ENCODE peak calls at places on chromosomes 6 and 20, in nine cellular contexts. U is PC-3, S is right atrium auricular region, G is AG10803, N is adrenal gland, L is endothelial cell, V is neural progenitor cell, A is cardiac muscle cell, J is neural crest cell. X is an unnamed sample.

GRCh38 chr20:58715709-58716475 is 23.3 kb downstream of the NPEPL1 start:
- DNase-seq in U (no peak), S (peak; percentile 48), G (no peak), N (peak; percentile 13), L (no peak), V (no peak), A (no peak), J (no peak), X (no peak)

GRCh38 chr6:147852772-147853171 is 344.3 kb downstream of the SAMD5 start:
- DNase-seq in U (peak; percentile 16), S (no peak), G (no peak), N (no peak), L (no peak), V (no peak), A (no peak), J (no peak), X (no peak)

GRCh38 chr6:99130897-99131873 is 183.4 kb upstream of the FBXL4 start:
- DNase-seq in U (no peak), S (no peak), G (no peak), N (no peak), L (no peak), V (peak; percentile 36), A (peak; percentile 13), J (no peak), X (no peak)

GRCh38 chr20:51656726-51657260 is 111.4 kb downstream of the ATP9A start:
- DNase-seq in U (no peak), S (no peak), G (no peak), N (no peak), L (no peak), V (no peak), A (no peak), J (no peak), X (no peak)

GRCh38 chr6:45436544-45437440 is 59.1 kb upstream of the SUPT3H start:
- DNase-seq in U (peak; percentile 65), S (no peak), G (peak; percentile 67), N (no peak), L (no peak), V (no peak), A (no peak), J (no peak), X (no peak)

GRCh38 chr6:161584051-161584450 is 310.2 kb upstream of the AGPAT4 start:
- DNase-seq in U (peak; percentile 29), S (no peak), G (no peak), N (no peak), L (no peak), V (no peak), A (no peak), J (no peak), X (no peak)

GRCh38 chr6:144158133-144158532 is 7.8 kb downstream of the STX11 start:
- DNase-seq in U (peak; percentile 67), S (peak; percentile 76), G (peak; percentile 98), N (peak; percentile 54), L (no peak), V (no peak), A (peak; percentile 76), J (no peak), X (no peak)

GRCh38 chr6:147559016-147559415 is 50.5 kb downstream of the SAMD5 start:
- DNase-seq in U (no peak), S (no peak), G (no peak), N (no peak), L (no peak), V (no peak), A (no peak), J (no peak), X (no peak)

GRCh38 chr6:100730001-100730400 is 151.1 kb downstream of the ASCC3 start:
- DNase-seq in U (no peak), S (no peak), G (no peak), N (no peak), L (no peak), V (no peak), A (no peak), J (no peak), X (no peak)

GRCh38 chr6:143451531-143451930 is 926 bp downstream of the PEX3 start:
- DNase-seq in U (no peak), S (no peak), G (peak; percentile 35), N (no peak), L (no peak), V (no peak), A (no peak), J (no peak), X (no peak)

GRCh38 chr6:56222509-56222908 is 24.9 kb downstream of the COL21A1 start:
- DNase-seq in U (peak; percentile 55), S (no peak), G (peak; percentile 84), N (no peak), L (no peak), V (no peak), A (no peak), J (no peak), X (no peak)

GRCh38 chr6:52517502-52518278 is 59.2 kb downstream of the TRAM2 start:
- DNase-seq in U (peak; percentile 92), S (peak; percentile 92), G (peak; percentile 94), N (peak; percentile 86), L (peak; percentile 17), V (peak; percentile 49), A (no peak), J (no peak), X (no peak)

GRCh38 chr20:13563854-13564253 is 74.9 kb downstream of the TASP1 start:
- DNase-seq in U (no peak), S (no peak), G (no peak), N (no peak), L (no peak), V (no peak), A (no peak), J (no peak), X (no peak)

GRCh38 chr6:219019-219570 is 73.2 kb upstream of the DUSP22 start:
- DNase-seq in U (no peak), S (no peak), G (no peak), N (no peak), L (no peak), V (peak; percentile 1), A (no peak), J (no peak), X (no peak)

GRCh38 chr20:33658929-33659328 is 3.2 kb upstream of the C20orf144 start:
- DNase-seq in U (no peak), S (no peak), G (no peak), N (no peak), L (no peak), V (no peak), A (no peak), J (no peak), X (no peak)

GRCh38 chr6:44156494-44157151 is 2.0 kb upstream of the CAPN11 start:
- DNase-seq in U (no peak), S (no peak), G (no peak), N (no peak), L (no peak), V (no peak), A (no peak), J (no peak), X (peak; percentile 50)

GRCh38 chr6:149236584-149236983 is 80.9 kb upstream of the TAB2 start:
- DNase-seq in U (no peak), S (no peak), G (no peak), N (no peak), L (no peak), V (no peak), A (no peak), J (no peak), X (no peak)

DNA sequence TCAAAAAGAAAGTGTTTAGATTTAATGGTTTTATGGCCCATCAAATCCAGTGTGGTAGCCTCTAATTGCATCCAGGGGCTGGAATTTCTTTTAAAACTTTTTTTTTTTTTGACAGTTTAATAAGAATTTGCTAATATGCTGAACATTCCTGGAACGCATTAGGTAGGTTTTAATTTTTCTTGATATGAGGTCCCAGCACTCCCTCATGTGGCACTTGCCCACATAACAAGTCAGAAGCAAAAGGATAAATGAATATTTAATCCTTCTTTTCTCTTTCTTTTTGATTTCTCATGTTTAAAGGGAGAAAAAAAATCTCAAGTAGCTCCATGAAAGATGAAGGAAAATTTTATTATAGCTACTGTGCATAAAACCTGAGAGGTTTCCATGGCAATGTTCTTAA is 13.5 kb downstream of the HAO1 start:
- DNase-seq in U (peak; percentile 67), S (no peak), G (peak; percentile 58), N (no peak), L (no peak), V (peak; percentile 28), A (peak; percentile 5), J (no peak), X (no peak)
- TF ChIP-seq CTCF in U (peak; percentile 92), S (peak; percentile 59), G (peak; percentile 74), N (peak; percentile 47), L (peak; percentile 59), V (peak; percentile 71), A (peak; percentile 69), J (peak; percentile 69), X (peak; percentile 75)

DNA sequence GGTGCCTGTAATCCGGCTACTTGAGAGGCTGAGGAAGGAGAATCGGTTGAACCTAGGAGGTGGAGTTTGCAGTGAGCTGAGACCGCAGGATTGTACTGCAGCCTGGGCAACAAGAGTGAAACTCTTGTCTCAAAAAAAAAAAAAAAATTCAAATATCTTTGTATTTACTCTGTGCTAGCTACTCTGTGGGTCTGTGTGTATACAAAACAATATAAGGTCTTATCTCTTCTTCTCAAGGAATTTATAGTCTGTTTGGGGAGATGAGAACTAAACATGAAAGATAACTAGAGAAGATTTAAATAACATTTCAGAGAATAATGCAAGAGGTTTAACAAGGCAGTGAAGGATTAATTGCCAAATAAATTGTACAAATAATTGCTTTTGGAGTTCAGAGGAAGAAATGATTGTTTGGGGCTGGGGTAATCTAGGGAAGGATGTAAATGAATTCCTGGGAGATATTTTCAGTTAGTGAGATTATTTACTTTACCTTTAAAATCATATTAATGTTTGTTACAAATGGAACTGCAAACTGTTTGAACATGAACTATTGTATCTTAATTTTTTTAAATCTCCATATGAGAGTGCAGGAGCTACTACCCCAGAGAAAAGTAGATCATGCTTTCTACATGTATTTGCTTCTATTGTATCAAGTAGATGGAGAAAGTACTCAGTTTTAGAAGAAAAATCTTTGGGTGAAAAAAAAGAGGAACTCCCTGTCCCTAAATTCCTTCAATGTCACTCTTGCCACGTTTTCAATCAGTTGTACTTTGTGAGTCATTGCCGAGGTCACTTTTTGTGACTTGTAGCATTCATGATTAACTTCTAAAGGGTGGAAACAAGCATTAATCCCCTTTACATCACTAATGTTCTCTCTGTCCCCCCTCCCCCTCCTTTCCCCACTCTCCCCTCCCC is 39.0 kb downstream of the NCOA3 start:
- DNase-seq in U (peak; percentile 59), S (no peak), G (no peak), N (no peak), L (no peak), V (no peak), A (no peak), J (no peak), X (peak; percentile 82)
- TF ChIP-seq CTCF in U (no peak), S (no peak), G (no peak), N (no peak), L (no peak), V (no peak), A (no peak), J (no peak), X (no peak)

DNA sequence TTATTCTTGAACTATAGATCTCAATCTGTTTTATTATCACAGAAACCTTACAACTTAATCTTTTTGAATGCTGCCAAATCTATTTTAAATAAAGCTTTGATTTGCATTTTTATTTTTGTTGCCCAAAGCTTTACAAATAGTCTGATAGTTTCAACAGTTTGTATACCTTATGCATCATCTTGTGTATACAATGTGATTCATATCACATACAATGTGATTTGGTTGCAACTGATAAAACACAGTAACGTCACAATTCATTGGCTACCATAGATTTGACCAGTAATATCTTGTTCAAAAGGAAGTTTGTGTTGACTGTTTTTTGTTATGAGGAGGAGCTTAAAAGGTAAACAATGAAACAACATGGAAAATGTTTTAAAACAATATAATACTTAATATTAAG is 110.9 kb downstream of the EYA4 start:
- DNase-seq in U (peak; percentile 65), S (no peak), G (no peak), N (no peak), L (no peak), V (no peak), A (no peak), J (no peak), X (no peak)
- TF ChIP-seq CTCF in U (no peak), S (no peak), G (no peak), N (no peak), L (no peak), V (no peak), A (no peak), J (no peak), X (no peak)

GRCh38 chr6:33279971-33280511 is 3.1 kb downstream of the B3GALT4 start:
- DNase-seq in U (peak; percentile 83), S (no peak), G (peak; percentile 34), N (no peak), L (peak; percentile 71), V (peak; percentile 56), A (peak; percentile 69), J (peak; percentile 29), X (no peak)
- TF ChIP-seq CTCF in U (peak; percentile 95), S (peak; percentile 33), G (peak; percentile 57), N (no peak), L (peak; percentile 76), V (peak; percentile 52), A (peak; percentile 58), J (peak; percentile 61), X (peak; percentile 51)